ENCODE peak calls at places on chromosome X, in six cellular contexts. Q is IMR-90, R is uterus, G is tibial nerve, I is A673, S is heart right ventricle. W is an unnamed sample. For H3K4me1, the result is how much of the 10 kb centered on the place peaks cover.

GRCh38 chrX:150236304-150236703 is 126.8 kb upstream of the MAMLD1 start:
- DNase-seq in Q (peak), R (no peak), G (no peak), I (no peak), S (no peak), W (no peak)

GRCh38 chrX:129961180-129962083 is 21.0 kb upstream of the BCORL1 start:
- DNase-seq in Q (no peak), R (no peak), G (no peak), I (no peak), S (peak), W (peak)

GRCh38 chrX:110086916-110087484 is 84.1 kb downstream of the TMEM164 start:
- DNase-seq in Q (peak), R (no peak), G (no peak), I (no peak), S (no peak), W (no peak)

GRCh38 chrX:65671286-65671685 is 3.8 kb downstream of the MSN start:
- DNase-seq in Q (no peak), R (no peak), G (no peak), I (no peak), S (no peak), W (no peak)

GRCh38 chrX:42108140-42108503 is 184.8 kb upstream of the CASK start:
- DNase-seq in Q (no peak), R (no peak), G (no peak), I (no peak), S (no peak), W (no peak)

GRCh38 chrX:142084611-142085010 is 120.5 kb downstream of the MAGEC2 start:
- DNase-seq in Q (no peak), R (no peak), G (no peak), I (no peak), S (no peak), W (no peak)

GRCh38 chrX:132292753-132293152 is 73.5 kb upstream of the RAP2C start:
- DNase-seq in Q (peak), R (peak), G (no peak), I (peak), S (peak), W (no peak)

GRCh38 chrX:133267621-133268020 is 49.5 kb upstream of the TFDP3 start:
- DNase-seq in Q (no peak), R (no peak), G (no peak), I (no peak), S (no peak), W (no peak)

GRCh38 chrX:39873111-39873510 is 224.6 kb downstream of the BCOR start:
- DNase-seq in Q (no peak), R (no peak), G (no peak), I (no peak), S (no peak), W (no peak)

GRCh38 chrX:130702867-130703707 is 199.9 kb downstream of the ENOX2 start:
- DNase-seq in Q (no peak), R (no peak), G (no peak), I (peak), S (no peak), W (no peak)

GRCh38 chrX:112643721-112644120 is 36.0 kb downstream of the LHFPL1 start:
- DNase-seq in Q (no peak), R (no peak), G (no peak), I (no peak), S (no peak), W (no peak)

GRCh38 chrX:10156199-10157031 is at the start of gene CLCN4:
- DNase-seq in Q (no peak), R (peak), G (no peak), I (no peak), S (peak), W (peak)

GRCh38 chrX:124764354-124764753 is 418.0 kb downstream of the SH2D1A start:
- DNase-seq in Q (no peak), R (no peak), G (no peak), I (no peak), S (no peak), W (no peak)

GRCh38 chrX:138745215-138745614 is 33.7 kb upstream of the FGF13 start:
- DNase-seq in Q (peak), R (no peak), G (no peak), I (peak), S (peak), W (no peak)

GRCh38 chrX:23387826-23388225 is 53.2 kb downstream of the PTCHD1 start:
- DNase-seq in Q (no peak), R (no peak), G (no peak), I (no peak), S (no peak), W (no peak)

GRCh38 chrX:148333989-148334388 is 166.4 kb upstream of the AFF2 start:
- DNase-seq in Q (no peak), R (no peak), G (no peak), I (no peak), S (no peak), W (no peak)

GRCh38 chrX:134528936-134529335 is 69.0 kb downstream of the HPRT1 start:
- DNase-seq in Q (no peak), R (no peak), G (no peak), I (no peak), S (no peak), W (no peak)

GRCh38 chrX:117990438-117990837 is 126.2 kb downstream of the KLHL13 start:
- DNase-seq in Q (peak), R (no peak), G (no peak), I (no peak), S (no peak), W (no peak)

GRCh38 chrX:107574054-107574683 is 54.1 kb upstream of the PRPS1 start:
- DNase-seq in Q (peak), R (no peak), G (no peak), I (no peak), S (no peak), W (no peak)

GRCh38 chrX:572490-573124 is 58.0 kb upstream of the SHOX start:
- DNase-seq in Q (no peak), R (no peak), G (no peak), I (peak), S (no peak), W (no peak)

GRCh38 chrX:38732866-38733265 is 68.4 kb upstream of the MID1IP1 start:
- DNase-seq in Q (no peak), R (no peak), G (no peak), I (no peak), S (no peak), W (no peak)

GRCh38 chrX:144006811-144007210 is 122.9 kb downstream of the UBE2NL start:
- DNase-seq in Q (no peak), R (no peak), G (no peak), I (no peak), S (no peak), W (no peak)

GRCh38 chrX:47145408-47146120 is 543 bp downstream of the RBM10 start:
- DNase-seq in Q (no peak), R (no peak), G (no peak), I (peak), S (no peak), W (no peak)

GRCh38 chrX:153801646-153802045 is 7.2 kb downstream of the SSR4 start:
- DNase-seq in Q (no peak), R (no peak), G (no peak), I (no peak), S (no peak), W (no peak)

GRCh38 chrX:1355131-1355799 is 18.7 kb downstream of the IL3RA start:
- DNase-seq in Q (no peak), R (no peak), G (no peak), I (no peak), S (no peak), W (no peak)

GRCh38 chrX:23554304-23554703 is 113.0 kb upstream of the PRDX4 start:
- DNase-seq in Q (peak), R (no peak), G (no peak), I (peak), S (no peak), W (no peak)

GRCh38 chrX:15382809-15383208 is 1.4 kb downstream of the VEGFD start:
- DNase-seq in Q (no peak), R (no peak), G (no peak), I (no peak), S (no peak), W (no peak)

GRCh38 chrX:68504237-68504636 is 5.4 kb downstream of the YIPF6 start:
- DNase-seq in Q (peak), R (no peak), G (no peak), I (no peak), S (no peak), W (no peak)

GRCh38 chrX:72271091-72271490 is 6.0 kb downstream of the RPS4X start:
- DNase-seq in Q (no peak), R (no peak), G (no peak), I (no peak), S (no peak), W (no peak)

GRCh38 chrX:72271812-72272211 is 5.2 kb downstream of the RPS4X start:
- DNase-seq in Q (no peak), R (no peak), G (no peak), I (no peak), S (no peak), W (no peak)

GRCh38 chrX:72270316-72270866 is 6.7 kb downstream of the RPS4X start:
- DNase-seq in Q (no peak), R (no peak), G (no peak), I (no peak), S (no peak), W (no peak)

GRCh38 chrX:72268601-72269365 is 8.3 kb downstream of the RPS4X start:
- DNase-seq in Q (peak), R (no peak), G (no peak), I (peak), S (no peak), W (no peak)

DNA sequence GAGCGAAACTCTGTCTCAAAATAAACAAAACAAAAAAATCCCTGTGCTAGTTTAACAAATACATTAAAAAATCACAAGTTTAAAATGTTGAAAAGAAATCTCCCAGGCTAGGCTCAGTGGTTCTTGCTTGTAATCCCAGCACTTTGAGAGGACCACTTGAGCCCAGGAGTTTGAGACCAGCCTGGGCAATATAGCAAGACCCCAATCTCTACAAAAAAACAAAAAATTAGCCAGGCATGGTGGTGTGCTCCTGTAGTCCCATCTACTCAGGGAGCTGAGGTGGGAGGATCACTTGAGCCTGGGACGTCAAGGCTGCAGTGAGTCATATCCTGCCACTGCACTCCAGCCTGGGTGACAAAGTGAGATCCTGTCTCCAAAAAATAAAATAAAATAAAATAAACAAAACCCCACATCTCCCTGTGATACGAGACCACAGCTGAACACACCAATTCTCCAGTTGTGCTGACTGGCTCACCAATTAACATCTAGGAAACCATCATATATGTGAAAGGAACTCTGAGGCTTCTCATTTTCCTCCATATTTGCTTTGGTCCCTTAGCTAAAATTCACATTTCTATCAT is 7.3 kb downstream of the RPS4X start:
- DNase-seq in Q (peak), R (no peak), G (no peak), I (peak), S (peak), W (no peak)
- H3K4me1 ChIP-seq in Q (under half), R (under half), G (under half), I (under half), S (under half), W (under half)

GRCh38 chrX:3346436-3347329 is at the start of gene MXRA5:
- DNase-seq in Q (peak), R (peak), G (no peak), I (no peak), S (peak), W (no peak)
- H3K4me3 ChIP-seq in Q (peak), R (peak), G (peak), I (no peak), S (peak), W (peak)

DNA sequence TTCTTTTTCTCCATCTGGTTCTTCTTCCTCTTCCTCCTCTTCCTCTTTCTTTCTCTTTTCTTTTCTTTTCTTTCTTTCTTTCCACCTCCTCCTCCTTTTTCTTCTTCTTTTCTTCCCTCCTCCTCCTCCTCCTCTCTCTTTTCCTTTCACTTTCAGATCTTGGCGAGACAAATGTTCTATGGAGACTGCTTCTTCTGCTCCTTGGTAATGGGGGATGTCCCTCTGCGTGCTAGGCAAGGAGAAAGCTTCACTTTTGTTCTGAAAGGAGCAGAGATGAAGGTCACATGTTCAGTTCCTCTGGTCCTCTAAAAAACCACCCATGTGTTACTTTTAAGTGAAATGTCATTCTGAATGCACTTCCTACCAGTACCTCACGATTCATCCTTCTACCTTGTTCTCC is 33.2 kb downstream of the NBDY start:
- DNase-seq in Q (no peak), R (no peak), G (no peak), I (no peak), S (no peak), W (no peak)
- H3K4me1 ChIP-seq in Q (under half), R (under half), G (under half), I (under half), S (under half), W (under half)

DNA sequence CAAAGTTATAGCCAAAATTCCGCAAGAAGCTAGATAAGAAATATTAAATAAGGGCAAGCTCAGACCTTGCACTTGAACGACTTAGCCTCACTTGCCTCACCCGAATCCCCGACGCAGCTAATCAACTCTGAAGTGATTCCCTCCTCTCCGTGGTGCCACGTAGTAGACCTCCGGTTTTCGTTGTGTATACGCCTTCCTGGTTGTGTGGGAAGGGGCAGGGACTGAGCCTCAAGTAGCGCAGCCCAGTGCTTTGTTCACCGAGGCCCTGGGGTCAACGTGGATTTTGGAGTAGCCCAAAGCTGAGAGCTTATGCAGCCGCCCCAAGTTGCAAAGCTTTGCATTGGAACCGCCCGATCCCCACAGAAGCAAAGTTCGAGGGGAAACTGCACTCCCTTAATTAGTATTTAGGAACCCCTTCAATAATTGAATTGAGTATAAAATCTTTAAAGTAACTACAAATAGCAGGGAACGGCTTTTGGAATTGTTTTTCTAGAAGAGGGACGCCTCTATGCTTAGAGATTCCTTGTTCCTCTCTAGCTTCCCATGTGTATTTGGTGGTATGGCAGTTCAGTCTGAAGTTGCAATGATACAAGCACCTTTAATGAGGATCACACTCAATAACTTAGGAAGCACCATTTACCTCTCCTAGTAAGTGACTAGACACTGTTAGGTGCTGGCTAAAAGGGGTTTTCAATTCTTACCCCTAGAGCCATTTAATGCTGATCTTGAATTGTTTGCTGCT is 55.7 kb downstream of the LINC00632 start:
- DNase-seq in Q (peak), R (no peak), G (no peak), I (no peak), S (no peak), W (no peak)
- H3K4me3 ChIP-seq in Q (peak), R (no peak), G (peak), I (peak), S (peak), W (no peak)

GRCh38 chrX:2707334-2707760 is 16.3 kb downstream of the CD99 start:
- DNase-seq in Q (peak), R (no peak), G (peak), I (peak), S (peak), W (no peak)
- H3K4me1 ChIP-seq in Q (under half), R (under half), G (half or more), I (half or more), S (half or more), W (half or more)

GRCh38 chrX:71147496-71148277 is 3.0 kb downstream of the NLGN3 start:
- DNase-seq in Q (no peak), R (no peak), G (no peak), I (no peak), S (no peak), W (no peak)
- H3K4me3 ChIP-seq in Q (no peak), R (no peak), G (no peak), I (no peak), S (no peak), W (no peak)